ENCODE peak calls at places on chromosomes 5 and 9, in six cellular contexts. D is GM20000; C is HEK293T; W is fibroblast of pulmonary artery; I is CD4-positive, CD25-positive, alpha-beta regulatory T cell; T is substantia nigra. S is an unnamed sample.

GRCh38 chr9:126423022-126423708 is 96.5 kb downstream of the MVB12B start:
- DNase-seq in D (no peak), C (no peak), W (no peak), I (no peak), T (no peak), S (peak)

GRCh38 chr9:99375481-99375880 is 153.4 kb downstream of the SEC61B start:
- DNase-seq in D (no peak), C (no peak), W (no peak), I (no peak), T (no peak), S (no peak)

GRCh38 chr9:77097335-77097734 is 77.9 kb downstream of the FOXB2 start:
- DNase-seq in D (no peak), C (no peak), W (no peak), I (no peak), T (no peak), S (no peak)

GRCh38 chr5:41747291-41747690 is 122.9 kb downstream of the OXCT1 start:
- DNase-seq in D (no peak), C (no peak), W (peak), I (no peak), T (no peak), S (peak)

GRCh38 chr9:70911791-70912190 is 209.6 kb downstream of the TRPM3 start:
- DNase-seq in D (no peak), C (no peak), W (no peak), I (no peak), T (no peak), S (no peak)

GRCh38 chr5:59893436-59894227 is at the start of gene PDE4D:
- DNase-seq in D (peak), C (peak), W (peak), I (no peak), T (peak), S (peak)

GRCh38 chr9:126335837-126336236 is 9.2 kb downstream of the MVB12B start:
- DNase-seq in D (no peak), C (no peak), W (no peak), I (no peak), T (no peak), S (no peak)

GRCh38 chr5:8650197-8650596 is 781.2 kb downstream of the MTRR start:
- DNase-seq in D (no peak), C (no peak), W (no peak), I (no peak), T (no peak), S (peak)